ENCODE peak calls at places on chromosomes 3 and 15, in six cellular contexts. V is ovary, J is H1, M is pancreas, Z is A549, T is aorta. S is an unnamed sample. For H3K4me1, the result is how much of the 10 kb centered on the place peaks cover.

GRCh38 chr3:110070539-110070916 is 733.2 kb upstream of the DPPA4 start:
- DNase-seq in V (no peak), J (no peak), M (no peak), Z (no peak), T (no peak), S (no peak)

GRCh38 chr15:100726426-100727190 is 124.2 kb downstream of the ASB7 start:
- DNase-seq in V (no peak), J (peak), M (no peak), Z (no peak), T (no peak), S (no peak)

GRCh38 chr3:69115731-69116130 is 6.7 kb downstream of the LMOD3 start:
- DNase-seq in V (no peak), J (no peak), M (no peak), Z (no peak), T (no peak), S (no peak)

GRCh38 chr3:149534671-149535394 is 60.3 kb downstream of the TM4SF4 start:
- DNase-seq in V (no peak), J (no peak), M (no peak), Z (peak), T (no peak), S (no peak)

GRCh38 chr15:42131826-42132806 is 24.3 kb downstream of the PLA2G4F start:
- DNase-seq in V (no peak), J (no peak), M (no peak), Z (no peak), T (no peak), S (no peak)

GRCh38 chr3:125440559-125440955 is 65.4 kb upstream of the ZNF148 start:
- DNase-seq in V (no peak), J (peak), M (peak), Z (no peak), T (no peak), S (no peak)

GRCh38 chr3:20141841-20142240 is 44.2 kb downstream of the SGO1 start:
- DNase-seq in V (peak), J (peak), M (no peak), Z (no peak), T (no peak), S (peak)

GRCh38 chr15:74134387-74135027 is 4.1 kb downstream of the ISLR2 start:
- DNase-seq in V (peak), J (peak), M (peak), Z (no peak), T (peak), S (no peak)

GRCh38 chr15:42385980-42386695 is 26.8 kb downstream of the CAPN3 start:
- DNase-seq in V (no peak), J (peak), M (no peak), Z (no peak), T (no peak), S (no peak)

GRCh38 chr3:61877359-61877770 is 316.0 kb downstream of the PTPRG start:
- DNase-seq in V (no peak), J (no peak), M (no peak), Z (peak), T (no peak), S (no peak)

GRCh38 chr3:133887951-133888703 is 7.6 kb downstream of the RAB6B start:
- DNase-seq in V (no peak), J (peak), M (no peak), Z (no peak), T (no peak), S (no peak)

GRCh38 chr15:82810061-82810862 is 834 bp downstream of the WHAMM start:
- DNase-seq in V (peak), J (peak), M (peak), Z (no peak), T (peak), S (no peak)

GRCh38 chr3:64956619-64957018 is 268.8 kb upstream of the ADAMTS9 start:
- DNase-seq in V (no peak), J (no peak), M (no peak), Z (no peak), T (no peak), S (no peak)

GRCh38 chr3:139764936-139765335 is 87.2 kb upstream of the NMNAT3 start:
- DNase-seq in V (no peak), J (no peak), M (no peak), Z (no peak), T (no peak), S (no peak)

GRCh38 chr3:18418173-18418572 is 7.0 kb downstream of the SATB1 start:
- DNase-seq in V (no peak), J (no peak), M (no peak), Z (no peak), T (no peak), S (no peak)

GRCh38 chr3:56219894-56220805 is 248.1 kb downstream of the ERC2 start:
- DNase-seq in V (no peak), J (no peak), M (no peak), Z (no peak), T (no peak), S (no peak)
- H3K4me1 ChIP-seq in V (under half), J (under half), M (under half), Z (under half), T (under half), S (under half)

GRCh38 chr3:105853801-105854432 is 14.9 kb downstream of the CBLB start:
- DNase-seq in V (no peak), J (no peak), M (no peak), Z (no peak), T (no peak), S (no peak)
- H3K4me3 ChIP-seq in V (no peak), J (no peak), M (no peak), Z (no peak), T (no peak), S (no peak)

DNA sequence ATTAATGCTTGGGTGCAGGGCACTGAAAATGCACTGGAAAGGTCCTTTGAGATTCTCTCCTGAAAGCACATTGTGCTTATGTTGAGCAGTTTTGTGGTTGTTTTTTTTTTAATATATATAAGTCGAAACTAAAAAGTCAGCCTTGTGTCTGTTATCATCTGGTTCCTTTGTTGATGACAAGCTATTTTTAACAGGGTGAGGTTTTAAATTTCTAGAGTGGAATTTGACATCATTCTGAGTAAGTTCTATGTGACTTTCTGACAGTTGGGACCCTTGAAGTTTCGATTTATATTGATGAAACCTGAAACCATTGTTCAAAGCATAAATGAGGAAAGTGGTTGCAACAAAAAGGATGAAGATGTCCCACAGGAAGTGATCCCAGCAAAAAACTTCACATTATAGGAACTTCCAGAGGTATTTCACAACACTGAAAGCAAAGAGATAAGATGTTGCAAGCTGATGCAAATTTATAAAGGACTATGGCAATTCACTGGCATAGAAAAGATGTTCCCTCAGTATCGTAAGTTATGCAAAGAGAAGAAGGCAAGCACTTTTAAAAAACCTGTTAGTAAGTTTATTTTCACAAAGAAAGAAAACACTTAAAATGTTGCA is 93.9 kb downstream of the CYP19A1 start:
- DNase-seq in V (no peak), J (no peak), M (no peak), Z (no peak), T (no peak), S (no peak)
- H3K27ac ChIP-seq in V (no peak), J (no peak), M (no peak), Z (no peak), T (no peak), S (no peak)

GRCh38 chr3:177211503-177212277 is 14.4 kb upstream of the TBL1XR1 start:
- DNase-seq in V (no peak), J (no peak), M (peak), Z (no peak), T (no peak), S (no peak)
- H3K4me1 ChIP-seq in V (under half), J (under half), M (under half), Z (under half), T (under half), S (under half)

DNA sequence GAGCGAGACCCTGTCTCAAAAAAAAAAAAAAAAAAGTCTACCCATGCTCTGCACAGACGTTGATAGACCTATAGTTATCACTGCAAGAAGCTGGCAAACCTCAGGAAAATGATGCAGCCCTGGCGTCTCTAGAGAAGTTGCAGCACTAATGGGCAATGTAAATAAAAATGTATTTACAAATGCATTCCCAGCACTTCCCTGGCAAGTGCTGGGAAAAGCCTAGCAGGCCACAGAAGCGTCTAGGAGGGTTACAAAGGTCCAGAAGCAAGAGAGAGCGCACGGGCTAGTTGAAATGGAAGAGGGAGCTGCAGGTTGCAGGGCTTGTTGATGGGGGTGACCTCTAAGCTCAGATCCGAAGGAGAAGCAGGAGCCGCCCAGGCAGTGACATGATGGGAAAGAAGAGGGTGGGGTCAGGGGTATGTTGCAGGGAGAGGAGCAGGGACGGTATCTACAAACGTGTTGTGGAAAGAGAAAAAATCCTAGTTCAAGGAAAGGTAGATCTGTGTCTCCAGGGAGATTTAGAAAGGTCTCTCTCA is 2.7 kb upstream of the KNL1 start:
- DNase-seq in V (no peak), J (peak), M (no peak), Z (no peak), T (no peak), S (no peak)
- H3K4me3 ChIP-seq in V (no peak), J (no peak), M (no peak), Z (no peak), T (no peak), S (no peak)

DNA sequence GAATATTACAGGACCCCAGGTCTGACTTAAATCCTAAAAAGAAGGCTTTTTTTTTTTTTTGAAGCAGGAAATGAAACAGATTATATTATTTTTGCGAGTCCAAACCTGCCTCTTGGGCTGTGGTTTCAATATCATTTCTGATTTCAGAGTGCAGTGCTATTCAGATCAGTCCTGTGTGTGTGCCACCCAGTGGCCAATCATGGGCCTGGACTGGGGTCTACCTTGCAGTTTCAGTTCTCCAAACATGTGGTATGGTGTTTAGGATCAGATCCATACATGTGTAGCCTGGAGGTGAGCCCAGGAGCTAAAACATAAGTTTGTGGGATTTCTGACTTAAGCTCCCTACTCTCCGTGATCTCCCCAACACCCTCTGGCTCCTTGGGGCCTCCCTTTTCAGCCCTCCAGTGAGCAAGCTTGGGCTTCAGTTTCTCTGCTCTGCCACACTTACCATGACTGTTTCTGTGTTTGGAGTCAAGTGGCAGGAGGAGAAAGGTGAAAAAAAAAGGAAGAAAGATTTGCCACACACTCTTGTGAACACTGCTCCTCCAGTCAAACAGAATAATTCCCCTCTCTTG is 12.1 kb upstream of the THSD4 start:
- DNase-seq in V (no peak), J (peak), M (no peak), Z (no peak), T (peak), S (no peak)
- H3K27ac ChIP-seq in V (no peak), J (no peak), M (no peak), Z (peak), T (no peak), S (no peak)

GRCh38 chr3:57444469-57444868 is 99.7 kb downstream of the DNAH12 start:
- DNase-seq in V (no peak), J (no peak), M (no peak), Z (no peak), T (no peak), S (no peak)
- H3K4me1 ChIP-seq in V (under half), J (under half), M (under half), Z (under half), T (under half), S (under half)

GRCh38 chr3:152832046-152832445 is 2.9 kb upstream of the P2RY1 start:
- DNase-seq in V (no peak), J (no peak), M (no peak), Z (no peak), T (no peak), S (no peak)

GRCh38 chr3:152833089-152833488 is 1.8 kb upstream of the P2RY1 start:
- DNase-seq in V (no peak), J (no peak), M (no peak), Z (no peak), T (no peak), S (no peak)

GRCh38 chr3:152835311-152836102 is 576 bp downstream of the P2RY1 start:
- DNase-seq in V (peak), J (peak), M (peak), Z (peak), T (peak), S (no peak)

GRCh38 chr3:152834354-152835310 is at the start of gene P2RY1:
- DNase-seq in V (peak), J (peak), M (peak), Z (peak), T (peak), S (peak)

DNA sequence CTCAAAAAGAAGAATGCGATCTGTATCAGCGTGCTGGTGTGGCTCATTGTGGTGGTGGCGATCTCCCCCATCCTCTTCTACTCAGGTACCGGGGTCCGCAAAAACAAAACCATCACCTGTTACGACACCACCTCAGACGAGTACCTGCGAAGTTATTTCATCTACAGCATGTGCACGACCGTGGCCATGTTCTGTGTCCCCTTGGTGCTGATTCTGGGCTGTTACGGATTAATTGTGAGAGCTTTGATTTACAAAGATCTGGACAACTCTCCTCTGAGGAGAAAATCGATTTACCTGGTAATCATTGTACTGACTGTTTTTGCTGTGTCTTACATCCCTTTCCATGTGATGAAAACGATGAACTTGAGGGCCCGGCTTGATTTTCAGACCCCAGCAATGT is 1.3 kb downstream of the P2RY1 start:
- DNase-seq in V (peak), J (no peak), M (no peak), Z (no peak), T (no peak), S (no peak)
- H3K4me3 ChIP-seq in V (peak), J (peak), M (peak), Z (no peak), T (no peak), S (peak)

GRCh38 chr3:56864886-56865527 is 63.3 kb upstream of the ARHGEF3 start:
- DNase-seq in V (no peak), J (no peak), M (no peak), Z (no peak), T (no peak), S (no peak)
- H3K27ac ChIP-seq in V (no peak), J (no peak), M (no peak), Z (no peak), T (no peak), S (no peak)

S was measured in iPS DF 6.9.